ENCODE peak calls at places on chromosome 6, in nine cellular contexts. C, Z, V, H, X, I, B, U and N are unnamed samples.

GRCh38 chr6:148404456-148405022 is 61.9 kb downstream of the SASH1 start:
- DNase-seq in B (no peak), Z (no peak), V (no peak), I (no peak), X (no peak), H (no peak), U (no peak), C (no peak), N (no peak)

GRCh38 chr6:2611092-2611491 is 139.6 kb downstream of the MYLK4 start:
- DNase-seq in U (no peak), C (no peak), Z (no peak), B (no peak), X (peak), V (no peak), I (no peak), H (no peak), N (no peak)

GRCh38 chr6:81049425-81050042 is 702.9 kb downstream of the TENT5A start:
- DNase-seq in B (peak), X (no peak), U (no peak), V (no peak), H (no peak), C (no peak), I (no peak), Z (no peak), N (no peak)

GRCh38 chr6:139743629-139744028 is 369.2 kb upstream of the CITED2 start:
- DNase-seq in U (no peak), I (no peak), Z (no peak), H (no peak), V (no peak), X (peak), B (peak), C (no peak), N (no peak)

GRCh38 chr6:36643967-36644366 is 34.5 kb upstream of the CDKN1A start:
- DNase-seq in I (no peak), X (no peak), Z (no peak), U (no peak), C (no peak), H (no peak), V (no peak), B (no peak), N (no peak)

GRCh38 chr6:25556516-25556915 is 95.5 kb upstream of the SCGN start:
- DNase-seq in X (peak), I (peak), C (peak), V (peak), B (peak), U (peak), H (peak), Z (peak), N (peak)

GRCh38 chr6:18467741-18468140 is 80.6 kb downstream of the RNF144B start:
- DNase-seq in U (no peak), Z (no peak), B (no peak), X (no peak), C (no peak), H (no peak), I (no peak), V (no peak), N (no peak)

GRCh38 chr6:129844118-129844891 is 16.8 kb downstream of the TMEM244 start:
- DNase-seq in C (no peak), I (no peak), Z (no peak), H (no peak), U (no peak), B (peak), X (peak), V (peak), N (no peak)

GRCh38 chr6:151018035-151018434 is 152.5 kb downstream of the MTHFD1L start:
- DNase-seq in Z (no peak), I (no peak), H (no peak), U (no peak), X (no peak), C (no peak), B (peak), V (no peak), N (no peak)

GRCh38 chr6:52815167-52816092 is 11.8 kb upstream of the GSTA1 start:
- DNase-seq in I (peak), U (no peak), C (peak), V (peak), H (no peak), Z (peak), X (peak), B (peak), N (peak)

GRCh38 chr6:119012521-119012920 is 65.9 kb downstream of the FAM184A start:
- DNase-seq in X (no peak), C (no peak), Z (no peak), U (no peak), H (no peak), I (no peak), V (no peak), B (no peak), N (no peak)

GRCh38 chr6:96450760-96451116 is 70.9 kb upstream of the UFL1 start:
- DNase-seq in I (no peak), B (no peak), H (no peak), U (no peak), X (no peak), C (no peak), V (no peak), Z (no peak), N (no peak)

GRCh38 chr6:38178584-38178886 is 359.0 kb downstream of the ZFAND3 start:
- DNase-seq in B (no peak), C (peak), U (no peak), I (no peak), V (no peak), H (no peak), X (no peak), Z (no peak), N (no peak)

GRCh38 chr6:45538636-45539035 is 160.9 kb upstream of the SUPT3H start:
- DNase-seq in B (peak), V (no peak), I (no peak), Z (no peak), U (no peak), C (no peak), H (peak), X (peak), N (no peak)

GRCh38 chr6:42383421-42384208 is 68.1 kb downstream of the TRERF1 start:
- DNase-seq in V (no peak), H (no peak), U (no peak), I (no peak), C (no peak), B (no peak), X (no peak), Z (no peak), N (no peak)

GRCh38 chr6:40788661-40789111 is 201.5 kb upstream of the LRFN2 start:
- DNase-seq in Z (no peak), C (no peak), U (no peak), H (no peak), I (no peak), V (no peak), X (peak), B (peak), N (no peak)

GRCh38 chr6:25012657-25013056 is 76.9 kb upstream of the RIPOR2 start:
- DNase-seq in V (no peak), B (peak), U (no peak), C (no peak), X (peak), I (no peak), H (no peak), Z (no peak), N (no peak)

DNA sequence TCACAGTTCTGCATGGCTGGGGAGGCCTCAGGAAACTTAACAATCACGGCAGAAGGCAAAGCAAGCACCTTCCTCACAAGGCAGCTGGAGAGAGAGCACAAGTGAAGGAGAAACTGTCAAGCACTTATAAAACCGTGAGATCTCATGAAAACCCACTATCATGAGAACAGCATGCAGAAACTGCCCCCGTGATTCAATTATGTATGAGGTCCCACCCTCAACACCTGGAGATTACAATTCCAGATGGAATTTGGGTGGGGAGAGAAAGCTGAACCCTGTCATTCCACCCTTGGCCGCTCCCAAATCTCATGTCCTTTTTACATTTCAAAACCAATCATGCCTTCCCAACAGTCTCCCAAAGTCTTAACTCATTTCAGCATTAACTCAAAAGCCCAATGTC is 107.2 kb upstream of the ECI2 start:
- DNase-seq in Z (no peak), U (no peak), I (no peak), B (no peak), H (no peak), C (no peak), X (no peak), V (no peak), N (no peak)
- TF ChIP-seq CTCF in Z (no peak), U (no peak), I (no peak), B (no peak), H (no peak), C (no peak), X (no peak), V (no peak), N (no peak)

GRCh38 chr6:165956874-165957273 is 210.8 kb downstream of the TBXT start:
- DNase-seq in I (no peak), Z (no peak), H (no peak), V (no peak), X (no peak), B (no peak), U (no peak), C (no peak), N (no peak)
- TF ChIP-seq CTCF in I (no peak), Z (no peak), H (no peak), V (no peak), X (no peak), B (no peak), U (no peak), C (no peak), N (no peak)

DNA sequence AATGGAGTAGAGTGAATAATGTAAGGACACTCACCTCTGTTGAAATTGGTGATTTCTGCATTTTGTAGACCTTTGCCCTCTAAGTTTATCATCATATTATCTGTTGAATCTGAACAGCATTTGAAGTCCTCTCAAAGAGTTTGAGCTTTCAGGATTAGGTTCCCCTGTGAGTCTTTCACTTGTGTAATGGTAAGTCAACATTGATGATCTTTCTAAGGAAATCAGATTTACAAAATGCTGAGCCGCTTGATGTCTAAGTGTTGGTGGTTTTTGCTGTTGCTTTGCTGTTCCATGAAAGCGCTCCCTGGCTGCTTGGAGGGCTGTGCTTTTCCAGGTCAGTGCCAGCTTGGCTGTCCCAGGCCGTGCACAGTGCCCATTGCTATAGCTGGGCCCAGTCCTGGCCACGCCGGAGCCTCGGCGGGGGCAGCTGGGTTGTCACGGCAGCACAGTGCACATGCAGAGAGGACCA is 33.8 kb upstream of the KIF25 start:
- DNase-seq in V (no peak), U (no peak), Z (no peak), C (no peak), X (no peak), H (no peak), B (no peak), I (no peak), N (no peak)
- TF ChIP-seq CTCF in V (no peak), U (no peak), Z (no peak), C (no peak), X (no peak), H (no peak), B (no peak), I (no peak), N (no peak)

GRCh38 chr6:61886608-61887259 is 399.3 kb downstream of the KHDRBS2 start:
- DNase-seq in H (no peak), Z (no peak), I (no peak), V (no peak), U (no peak), X (no peak), C (peak), B (no peak), N (no peak)
- TF ChIP-seq CTCF in H (no peak), Z (no peak), I (no peak), V (peak), U (peak), X (no peak), C (peak), B (no peak), N (peak)

GRCh38 chr6:146925846-146926245 is 278.4 kb upstream of the STXBP5 start:
- DNase-seq in I (no peak), Z (no peak), X (no peak), H (no peak), V (no peak), C (no peak), U (no peak), B (no peak), N (no peak)

GRCh38 chr6:146935489-146935888 is 268.7 kb upstream of the STXBP5 start:
- DNase-seq in V (no peak), X (no peak), U (no peak), H (no peak), Z (no peak), I (no peak), C (no peak), B (no peak), N (no peak)

GRCh38 chr6:146928503-146928902 is 275.7 kb upstream of the STXBP5 start:
- DNase-seq in I (no peak), U (no peak), C (no peak), Z (no peak), B (no peak), V (no peak), H (no peak), X (no peak), N (no peak)

DNA sequence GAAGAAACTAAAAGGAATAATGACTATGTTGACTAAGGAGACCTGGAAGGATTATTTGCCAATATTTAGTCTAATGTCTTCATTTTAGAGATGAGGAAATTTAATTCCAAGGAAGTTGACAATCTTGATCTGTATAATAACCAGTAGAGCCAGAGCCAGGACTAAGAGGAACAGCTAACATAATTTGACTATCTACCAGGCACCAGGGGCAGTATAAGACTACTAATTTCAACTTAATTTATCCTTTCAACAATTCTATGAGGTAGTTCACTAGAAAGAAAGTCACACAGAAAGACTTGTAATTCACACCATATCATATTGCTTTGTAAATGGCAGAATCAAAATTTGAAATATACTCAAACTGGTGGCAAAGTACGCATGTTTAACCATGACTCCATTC is 273.0 kb upstream of the STXBP5 start:
- DNase-seq in X (no peak), I (no peak), C (no peak), Z (no peak), U (no peak), B (peak), V (no peak), H (no peak), N (no peak)
- TF ChIP-seq CTCF in X (no peak), I (no peak), C (no peak), Z (no peak), U (no peak), B (no peak), V (no peak), H (no peak), N (no peak)

GRCh38 chr6:34969662-34970265 is 80.7 kb downstream of the ANKS1A start:
- DNase-seq in V (no peak), X (no peak), U (no peak), H (no peak), I (no peak), C (no peak), Z (no peak), B (peak), N (no peak)

GRCh38 chr6:34970487-34970886 is 81.4 kb downstream of the ANKS1A start:
- DNase-seq in Z (no peak), H (no peak), B (peak), U (no peak), I (no peak), V (no peak), X (no peak), C (no peak), N (no peak)

GRCh38 chr6:34973547-34974248 is 84.6 kb downstream of the ANKS1A start:
- DNase-seq in B (no peak), C (no peak), H (no peak), U (no peak), I (no peak), V (no peak), Z (no peak), X (peak), N (peak)

GRCh38 chr6:34974249-34974642 is 85.2 kb downstream of the ANKS1A start:
- DNase-seq in U (no peak), B (no peak), I (no peak), C (no peak), Z (no peak), X (no peak), H (no peak), V (no peak), N (no peak)

DNA sequence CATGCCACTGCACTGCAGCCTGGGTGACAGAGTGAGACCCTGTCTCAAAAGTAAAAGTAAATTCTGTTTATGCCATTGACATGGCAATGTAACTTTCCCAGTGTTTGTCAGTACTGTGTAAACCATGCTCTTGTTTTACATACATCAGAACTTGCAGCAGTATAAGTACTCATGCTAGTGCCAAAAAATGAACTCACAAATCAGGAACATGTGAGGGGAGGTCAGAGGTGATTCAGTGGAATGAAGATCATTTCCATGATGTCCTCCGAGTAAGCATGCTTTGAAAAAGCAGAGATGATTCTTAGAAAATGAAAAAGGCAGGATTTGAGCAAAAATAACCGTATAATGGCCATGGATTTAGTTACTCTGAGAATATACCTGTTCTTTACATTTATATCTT is 81.9 kb downstream of the ANKS1A start:
- DNase-seq in X (peak), C (no peak), U (no peak), V (no peak), B (peak), Z (no peak), H (no peak), I (no peak), N (no peak)
- TF ChIP-seq CTCF in X (no peak), C (no peak), U (no peak), V (no peak), B (no peak), Z (no peak), H (no peak), I (no peak), N (no peak)